ENCODE peak calls at places on chromosomes 12 and 14, in five cellular contexts. U, F, O, M and T are unnamed samples.

GRCh38 chr12:12290206-12290605 is 23.4 kb upstream of the LRP6 start:
- DNase-seq in U (no peak), F (no peak), O (no peak), M (no peak), T (no peak)

GRCh38 chr14:75523771-75524171 is 1.5 kb downstream of the BATF start:
- DNase-seq in U (no peak), F (no peak), O (peak; percentile 62), M (no peak), T (peak; percentile 58)

GRCh38 chr12:111758120-111758561 is 8.6 kb upstream of the ALDH2 start:
- DNase-seq in U (no peak), F (no peak), O (no peak), M (peak; percentile 87), T (peak; percentile 27)

GRCh38 chr14:51182166-51182565 is 57.9 kb upstream of the TMX1 start:
- DNase-seq in U (no peak), F (no peak), O (peak; percentile 92), M (no peak), T (peak; percentile 77)

GRCh38 chr12:67237231-67237630 is 31.9 kb upstream of the CAND1 start:
- DNase-seq in U (no peak), F (no peak), O (no peak), M (no peak), T (no peak)

GRCh38 chr12:80162177-80162576 is 62.8 kb downstream of the OTOGL start:
- DNase-seq in U (no peak), F (no peak), O (no peak), M (no peak), T (no peak)

GRCh38 chr12:76898472-76898871 is 19.7 kb upstream of the CSRP2 start:
- DNase-seq in U (no peak), F (no peak), O (no peak), M (no peak), T (no peak)

GRCh38 chr12:18864900-18865561 is 127.1 kb downstream of the CAPZA3 start:
- DNase-seq in U (no peak), F (peak; percentile 79), O (peak; percentile 60), M (no peak), T (peak; percentile 89)

GRCh38 chr14:65879218-65880009 is 466.9 kb downstream of the FUT8 start:
- DNase-seq in U (no peak), F (no peak), O (peak; percentile 88), M (no peak), T (peak; percentile 25)

GRCh38 chr12:59733200-59733599 is 137.4 kb downstream of the SLC16A7 start:
- DNase-seq in U (no peak), F (no peak), O (no peak), M (no peak), T (no peak)

GRCh38 chr14:99763527-99764221 is 29.5 kb upstream of the EML1 start:
- DNase-seq in U (no peak), F (no peak), O (no peak), M (no peak), T (no peak)

GRCh38 chr12:104974626-104975290 is 11.4 kb upstream of the NOPCHAP1 start:
- DNase-seq in U (no peak), F (no peak), O (peak; percentile 77), M (no peak), T (peak; percentile 18)

GRCh38 chr12:10716704-10717315 is 6.3 kb downstream of the YBX3 start:
- DNase-seq in U (no peak), F (peak; percentile 85), O (peak; percentile 89), M (peak; percentile 63), T (peak; percentile 90)

GRCh38 chr14:85315891-85316290 is 214.1 kb upstream of the FLRT2 start:
- DNase-seq in U (no peak), F (no peak), O (no peak), M (no peak), T (no peak)

GRCh38 chr12:45708363-45708762 is 21.1 kb upstream of the ARID2 start:
- DNase-seq in U (no peak), F (no peak), O (no peak), M (no peak), T (no peak)